ENCODE peak calls at places on chromosomes 5 and 9, in ten cellular contexts. A, R, L, H, F, M, T, I, K and X are unnamed samples.

GRCh38 chr5:111945535-111945934 is 188.5 kb upstream of the NREP start:
- DNase-seq in A (no peak), R (no peak), L (no peak), H (no peak), F (no peak), M (no peak), T (no peak), I (no peak), K (no peak), X (no peak)

GRCh38 chr5:109823597-109823996 is 133.9 kb downstream of the MAN2A1 start:
- DNase-seq in A (no peak), R (no peak), L (no peak), H (no peak), F (no peak), M (no peak), T (no peak), I (no peak), K (no peak), X (no peak)

GRCh38 chr5:43658499-43658898 is 55.5 kb downstream of the NNT start:
- DNase-seq in A (no peak), R (no peak), L (no peak), H (no peak), F (no peak), M (no peak), T (no peak), I (no peak), K (no peak), X (no peak)

GRCh38 chr9:110058304-110058953 is 149.5 kb downstream of the C9orf152 start:
- DNase-seq in A (no peak), R (peak), L (peak), H (no peak), F (no peak), M (peak), T (peak), I (no peak), K (no peak), X (peak)

GRCh38 chr9:121201045-121201737 is 478 bp downstream of the RAB14 start:
- DNase-seq in A (peak), R (no peak), L (peak), H (no peak), F (no peak), M (peak), T (peak), I (no peak), K (peak), X (no peak)

GRCh38 chr9:115966660-115967059 is 186.9 kb upstream of the PAPPA start:
- DNase-seq in A (no peak), R (no peak), L (no peak), H (no peak), F (no peak), M (no peak), T (no peak), I (no peak), K (no peak), X (no peak)

GRCh38 chr9:132250324-132251262 is 88.7 kb downstream of the NTNG2 start:
- DNase-seq in A (no peak), R (no peak), L (no peak), H (no peak), F (no peak), M (no peak), T (no peak), I (no peak), K (no peak), X (no peak)

GRCh38 chr5:111934511-111934910 is 177.5 kb upstream of the NREP start:
- DNase-seq in A (no peak), R (no peak), L (no peak), H (no peak), F (no peak), M (no peak), T (no peak), I (no peak), K (no peak), X (no peak)

GRCh38 chr5:173629628-173630027 is 13.2 kb upstream of the BOD1 start:
- DNase-seq in A (no peak), R (no peak), L (no peak), H (no peak), F (no peak), M (no peak), T (no peak), I (no peak), K (no peak), X (no peak)

GRCh38 chr9:121299467-121300282 is 31.7 kb downstream of the GSN start:
- DNase-seq in A (peak), R (peak), L (peak), H (peak), F (peak), M (peak), T (peak), I (peak), K (peak), X (peak)

GRCh38 chr5:138901716-138902115 is 26.6 kb upstream of the LRRTM2 start:
- DNase-seq in A (no peak), R (no peak), L (no peak), H (no peak), F (no peak), M (no peak), T (no peak), I (no peak), K (no peak), X (no peak)

GRCh38 chr5:124056326-124057160 is 544.6 kb downstream of the CSNK1G3 start:
- DNase-seq in A (no peak), R (no peak), L (no peak), H (no peak), F (no peak), M (peak), T (no peak), I (no peak), K (no peak), X (no peak)

GRCh38 chr9:76887951-76888350 is 18.0 kb downstream of the PRUNE2 start:
- DNase-seq in A (no peak), R (no peak), L (no peak), H (no peak), F (no peak), M (no peak), T (no peak), I (no peak), K (no peak), X (no peak)
- H3K4me3 ChIP-seq in A (no peak), R (no peak), L (no peak), H (no peak), F (no peak), M (no peak), T (no peak), I (no peak), K (no peak), X (no peak)

GRCh38 chr9:36461341-36461740 is 61.3 kb upstream of the RNF38 start:
- DNase-seq in A (no peak), R (no peak), L (no peak), H (no peak), F (no peak), M (no peak), T (no peak), I (no peak), K (no peak), X (no peak)
- H3K27ac ChIP-seq in A (no peak), R (no peak), L (no peak), H (no peak), F (no peak), M (no peak), T (no peak), I (peak), K (peak), X (no peak)

DNA sequence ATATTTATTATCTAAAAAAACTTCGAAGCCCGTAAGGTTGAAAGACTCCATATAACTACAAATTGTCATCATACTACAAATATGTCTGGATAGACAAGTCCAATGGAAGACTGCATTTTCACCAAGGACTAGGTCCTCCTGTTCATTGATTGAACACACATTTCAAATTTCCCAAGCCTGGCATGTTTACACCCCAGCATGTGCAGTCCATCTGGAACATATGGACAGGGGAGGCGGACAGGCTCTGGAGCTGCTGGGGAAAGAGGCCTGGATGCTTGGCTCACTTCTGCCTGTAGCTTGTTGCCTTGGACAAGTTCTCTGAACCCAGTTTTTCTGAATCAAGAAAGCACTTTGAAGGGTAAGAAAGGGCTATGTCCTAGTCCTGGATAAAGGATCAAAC is 378.6 kb downstream of the ENC1 start:
- DNase-seq in A (no peak), R (peak), L (no peak), H (no peak), F (no peak), M (no peak), T (no peak), I (no peak), K (no peak), X (no peak)
- H3K4me3 ChIP-seq in A (no peak), R (no peak), L (no peak), H (no peak), F (no peak), M (no peak), T (no peak), I (no peak), K (no peak), X (no peak)

DNA sequence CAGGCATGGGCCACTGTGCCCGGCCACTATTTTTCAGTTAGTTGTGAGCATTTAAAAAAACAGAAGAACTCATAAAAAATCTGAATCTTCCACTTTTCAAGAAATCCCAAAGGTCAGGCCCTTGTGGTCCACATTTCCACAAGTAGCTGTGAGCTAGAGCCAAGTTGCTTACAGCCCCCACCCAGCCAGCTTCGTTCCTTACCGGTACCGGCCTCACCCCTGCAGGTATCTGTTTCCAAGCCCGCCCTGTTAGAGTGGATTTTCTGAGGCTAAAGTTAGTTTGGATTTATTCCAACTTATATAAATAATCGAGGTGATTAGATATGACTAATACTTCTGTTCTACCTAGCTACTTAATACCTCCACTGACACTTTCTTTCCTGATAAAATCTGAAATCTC is 81.0 kb downstream of the F2RL2 start:
- DNase-seq in A (no peak), R (no peak), L (no peak), H (no peak), F (no peak), M (no peak), T (no peak), I (no peak), K (no peak), X (no peak)
- H3K27ac ChIP-seq in A (no peak), R (no peak), L (no peak), H (no peak), F (no peak), M (peak), T (no peak), I (no peak), K (no peak), X (peak)

DNA sequence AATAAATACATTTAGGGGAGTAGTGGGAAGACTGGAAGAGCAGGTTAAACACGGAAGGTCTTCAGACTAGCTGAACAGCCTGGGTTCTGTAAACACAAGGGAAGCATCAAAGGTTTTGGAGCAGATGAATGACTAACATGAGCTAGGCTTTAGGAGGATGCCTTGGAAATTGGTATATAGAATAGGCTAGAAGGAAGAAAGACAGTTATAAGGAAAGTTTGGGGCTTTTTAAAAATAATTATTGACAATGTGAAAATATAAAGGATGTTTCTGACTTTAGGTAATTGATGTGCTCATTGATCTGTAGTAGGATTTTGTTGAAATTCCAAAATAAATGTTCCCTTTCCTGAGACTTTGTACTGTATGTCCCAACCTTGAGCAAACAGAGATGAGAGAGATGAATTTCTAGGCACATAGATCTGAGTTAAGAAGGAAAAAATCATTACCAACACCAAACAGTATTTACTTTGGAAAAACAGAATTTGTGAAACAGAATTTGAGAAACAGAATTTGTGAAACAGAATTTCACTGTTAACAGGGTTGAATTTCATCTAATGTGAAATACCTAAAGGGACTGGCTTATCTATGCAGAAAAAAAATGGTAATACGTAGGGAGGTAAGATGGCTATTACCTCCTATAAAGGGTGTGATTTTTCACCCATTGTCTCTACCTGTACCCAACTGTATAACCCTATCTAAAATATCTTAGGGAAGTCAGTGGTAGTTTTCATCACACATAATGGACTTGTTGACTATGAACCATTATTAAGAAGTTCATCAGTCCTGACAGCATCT is 28.8 kb downstream of the SKP2 start:
- DNase-seq in A (no peak), R (no peak), L (no peak), H (no peak), F (no peak), M (no peak), T (no peak), I (no peak), K (no peak), X (no peak)
- H3K4me3 ChIP-seq in A (no peak), R (no peak), L (no peak), H (no peak), F (no peak), M (no peak), T (no peak), I (no peak), K (no peak), X (no peak)

GRCh38 chr5:107476783-107477182 is 194.0 kb downstream of the EFNA5 start:
- DNase-seq in A (no peak), R (no peak), L (no peak), H (no peak), F (no peak), M (no peak), T (no peak), I (no peak), K (no peak), X (no peak)
- H3K27ac ChIP-seq in A (no peak), R (no peak), L (no peak), H (no peak), F (no peak), M (no peak), T (no peak), I (no peak), K (peak), X (peak)